ENCODE peak calls at places on chromosomes 1 and 21, in seven cellular contexts. U is ascending aorta, L is colonic mucosa, C is stomach, X is osteoblast, R is heart left ventricle, P is body of pancreas. V is an unnamed sample. For H3K4me1 and H3K36me3, the result is how much of the 10 kb centered on the place peaks cover.

GRCh38 chr1:219537182-219537581 is 75.7 kb downstream of the ZC3H11B start:
- DNase-seq in U (no peak), R (no peak), P (no peak), L (no peak), X (no peak), C (no peak), V (no peak)

GRCh38 chr1:21277178-21277577 is 13.1 kb downstream of the ECE1 start:
- DNase-seq in U (no peak), R (no peak), C (no peak), X (peak), L (no peak), P (no peak), V (no peak)

GRCh38 chr1:115227683-115228082 is 110.4 kb downstream of the NGF start:
- DNase-seq in L (no peak), R (no peak), U (no peak), C (no peak), P (no peak), X (no peak), V (no peak)

GRCh38 chr1:8587784-8588183 is 229.7 kb downstream of the RERE start:
- DNase-seq in P (no peak), X (no peak), R (no peak), L (no peak), C (no peak), U (no peak), V (no peak)

GRCh38 chr1:94058766-94059165 is 62.2 kb downstream of the ABCA4 start:
- DNase-seq in C (no peak), L (no peak), P (no peak), U (no peak), X (no peak), R (no peak), V (no peak)

GRCh38 chr1:96365596-96365995 is 356.0 kb upstream of the PTBP2 start:
- DNase-seq in L (no peak), U (no peak), C (no peak), P (no peak), R (no peak), X (no peak), V (no peak)

GRCh38 chr1:228377664-228378452 is 28.8 kb downstream of the TRIM11 start:
- DNase-seq in X (peak), R (peak), C (no peak), P (peak), L (peak), U (no peak), V (peak)

GRCh38 chr1:155082301-155082940 is 3.8 kb downstream of the EFNA3 start:
- DNase-seq in U (no peak), P (no peak), X (peak), C (no peak), R (peak), L (peak), V (no peak)

GRCh38 chr1:77825356-77825709 is 45.9 kb downstream of the MIGA1 start:
- DNase-seq in U (peak), L (no peak), C (peak), R (no peak), P (peak), X (peak), V (no peak)

GRCh38 chr1:183218039-183218618 is 32.1 kb downstream of the LAMC2 start:
- DNase-seq in X (no peak), U (peak), C (no peak), R (peak), P (no peak), L (no peak), V (no peak)

GRCh38 chr1:112906155-112906698 is 49.8 kb downstream of the SLC16A1 start:
- DNase-seq in U (no peak), P (no peak), L (no peak), C (no peak), R (no peak), X (no peak), V (no peak)

GRCh38 chr1:228272831-228273571 is 65.2 kb downstream of the OBSCN start:
- DNase-seq in C (no peak), U (no peak), R (peak), X (no peak), P (no peak), L (peak), V (peak)

GRCh38 chr1:246219508-246220030 is 287.5 kb downstream of the SMYD3 start:
- DNase-seq in C (no peak), U (no peak), P (no peak), L (no peak), R (no peak), X (peak), V (no peak)

GRCh38 chr1:17890056-17890814 is 135.1 kb downstream of the ACTL8 start:
- DNase-seq in P (no peak), C (no peak), U (no peak), R (no peak), L (no peak), X (no peak), V (peak)

GRCh38 chr1:210445485-210445884 is 116.8 kb downstream of the HHAT start:
- DNase-seq in P (no peak), L (no peak), C (no peak), X (no peak), R (no peak), U (no peak), V (no peak)

GRCh38 chr1:34115233-34115632 is 49.8 kb downstream of the CSMD2 start:
- DNase-seq in C (no peak), X (no peak), R (no peak), L (no peak), U (no peak), P (no peak), V (no peak)

GRCh38 chr21:36113647-36114428 is 21.0 kb upstream of the CBR3 start:
- DNase-seq in C (peak), U (no peak), X (no peak), P (no peak), R (no peak), L (peak), V (peak)

GRCh38 chr1:206578115-206578935 is 33.9 kb downstream of the EIF2D start:
- DNase-seq in L (no peak), C (no peak), P (no peak), X (no peak), U (no peak), R (no peak), V (no peak)

GRCh38 chr21:34989337-34990151 is 59.6 kb downstream of the RUNX1 start:
- DNase-seq in L (no peak), C (no peak), U (no peak), X (peak), P (no peak), R (no peak), V (no peak)

GRCh38 chr1:201166964-201167624 is 12.8 kb upstream of the TMEM9 start:
- DNase-seq in P (peak), C (peak), R (no peak), U (no peak), X (no peak), L (no peak), V (no peak)

GRCh38 chr1:89516055-89516454 is 8.6 kb upstream of the LRRC8B start:
- DNase-seq in C (no peak), U (no peak), R (no peak), P (no peak), X (peak), L (no peak), V (no peak)

GRCh38 chr1:89518116-89518780 is 6.4 kb upstream of the LRRC8B start:
- DNase-seq in X (no peak), C (no peak), U (no peak), L (no peak), P (no peak), R (no peak), V (no peak)

GRCh38 chr1:89512996-89513395 is 11.6 kb upstream of the LRRC8B start:
- DNase-seq in C (no peak), U (no peak), L (no peak), P (no peak), R (no peak), X (no peak), V (no peak)
- H3K4me1 ChIP-seq in C (under half), U (under half), L (under half), P (under half), R (under half), X (under half), V (under half)

GRCh38 chr1:36342426-36343185 is 19.2 kb upstream of the EVA1B start:
- DNase-seq in C (peak), U (peak), X (peak), P (no peak), R (peak), L (peak), V (peak)
- H3K36me3 ChIP-seq in C (under half), U (half or more), X (under half), P (under half), R (half or more), L (under half), V (half or more)

GRCh38 chr1:182098301-182098700 is 36.8 kb upstream of the ZNF648 start:
- DNase-seq in U (no peak), C (no peak), X (no peak), L (no peak), P (no peak), R (no peak), V (no peak)

GRCh38 chr1:182107218-182107617 is 45.7 kb upstream of the ZNF648 start:
- DNase-seq in U (no peak), L (no peak), R (no peak), X (no peak), C (no peak), P (no peak), V (no peak)

GRCh38 chr1:182101415-182102041 is 40.0 kb upstream of the ZNF648 start:
- DNase-seq in P (peak), X (no peak), R (no peak), C (peak), U (no peak), L (peak), V (no peak)

GRCh38 chr1:182102042-182102416 is 40.5 kb upstream of the ZNF648 start:
- DNase-seq in L (peak), C (no peak), P (no peak), X (no peak), R (no peak), U (no peak), V (no peak)
- H3K4me3 ChIP-seq in L (no peak), C (no peak), P (no peak), X (no peak), R (no peak), U (no peak), V (no peak)

DNA sequence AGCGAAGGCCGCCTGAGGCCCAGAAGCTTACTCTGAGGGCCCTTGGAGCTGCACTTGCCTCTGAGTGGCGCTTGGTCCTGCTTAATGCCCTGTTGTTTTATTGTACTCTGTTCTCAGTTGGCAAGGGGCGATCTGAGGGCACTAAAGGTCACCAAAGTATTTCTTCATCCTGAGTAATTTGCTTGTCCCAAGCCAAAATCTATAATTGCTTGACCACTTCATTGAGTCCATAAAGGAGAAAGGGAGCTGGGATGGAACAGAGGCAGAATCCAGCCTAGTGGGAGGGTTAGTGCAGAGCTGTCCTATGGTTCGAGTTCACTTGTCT is 376 bp upstream of the NUAK2 start:
- DNase-seq in X (no peak), P (no peak), C (no peak), L (no peak), R (no peak), U (no peak), V (no peak)
- H3K4me1 ChIP-seq in X (under half), P (half or more), C (under half), L (under half), R (under half), U (under half), V (under half)

GRCh38 chr1:56547473-56547872 is 31.9 kb downstream of the PLPP3 start:
- DNase-seq in C (no peak), X (no peak), U (no peak), R (no peak), L (no peak), P (no peak), V (no peak)
- H3K36me3 ChIP-seq in C (under half), X (under half), U (under half), R (under half), L (under half), P (under half), V (under half)

DNA sequence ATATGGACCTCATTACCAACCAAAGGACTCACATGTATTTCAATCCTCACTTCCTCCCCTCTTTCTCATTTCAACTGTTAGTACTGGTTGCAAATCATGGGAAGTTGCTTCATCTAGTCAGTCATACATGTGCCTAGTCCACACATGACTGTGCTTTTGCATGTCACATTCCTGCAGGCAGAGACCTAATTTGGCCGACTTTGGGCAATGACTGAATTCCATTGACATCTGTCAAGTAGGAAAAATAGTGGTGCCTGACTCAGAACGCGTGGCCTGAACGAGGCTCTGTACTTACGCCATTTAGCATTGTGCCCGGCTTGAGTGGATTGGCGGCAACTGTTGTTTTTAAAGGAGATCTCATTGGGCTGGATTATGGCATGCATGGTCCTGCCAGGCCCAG is 18.0 kb downstream of the PTPRU start:
- DNase-seq in L (no peak), X (no peak), U (no peak), R (no peak), P (no peak), C (no peak), V (no peak)
- H3K4me3 ChIP-seq in L (no peak), X (no peak), U (no peak), R (no peak), P (no peak), C (no peak), V (no peak)

GRCh38 chr1:234976880-234977680 is 151.6 kb downstream of the TOMM20 start:
- DNase-seq in U (peak), P (no peak), L (no peak), R (no peak), C (no peak), X (no peak), V (no peak)
- H3K4me1 ChIP-seq in U (under half), P (half or more), L (under half), R (half or more), C (half or more), X (half or more), V (half or more)

GRCh38 chr1:92843046-92843423 is 11.2 kb downstream of the RPL5 start:
- DNase-seq in X (no peak), U (no peak), L (no peak), C (no peak), P (no peak), R (no peak), V (no peak)
- H3K36me3 ChIP-seq in X (half or more), U (under half), L (under half), C (half or more), P (under half), R (half or more), V (half or more)

V was measured in upper lobe of right lung.